ENCODE peak calls at places on chromosome 22, in six cellular contexts. R is breast epithelium, P is HCT116, O is right lobe of liver, E is transverse colon, Q is esophagus muscularis mucosa. M is an unnamed sample.

GRCh38 chr22:46574993-46575914 is 37.8 kb upstream of the CELSR1 start:
- DNase-seq in R (peak), P (peak), O (peak), E (peak), Q (no peak), M (no peak)

GRCh38 chr22:21766933-21767462 is 31.4 kb upstream of the YPEL1 start:
- DNase-seq in R (no peak), P (no peak), O (no peak), E (peak), Q (no peak), M (no peak)

GRCh38 chr22:50581950-50582561 is 593 bp downstream of the CHKB start:
- DNase-seq in R (no peak), P (no peak), O (no peak), E (peak), Q (no peak), M (no peak)

GRCh38 chr22:30866811-30867271 is 101.7 kb downstream of the MORC2 start:
- DNase-seq in R (no peak), P (no peak), O (peak), E (no peak), Q (no peak), M (no peak)

GRCh38 chr22:50713008-50713385 is 25.0 kb upstream of the ACR start:
- DNase-seq in R (no peak), P (no peak), O (peak), E (no peak), Q (no peak), M (no peak)

GRCh38 chr22:30370681-30371080 is 13.9 kb downstream of the CCDC157 start:
- DNase-seq in R (no peak), P (no peak), O (no peak), E (no peak), Q (no peak), M (no peak)

GRCh38 chr22:45538284-45538683 is 35.6 kb downstream of the FBLN1 start:
- DNase-seq in R (peak), P (no peak), O (no peak), E (no peak), Q (no peak), M (no peak)

GRCh38 chr22:43004362-43005035 is 10.4 kb downstream of the PACSIN2 start:
- DNase-seq in R (no peak), P (no peak), O (no peak), E (peak), Q (no peak), M (no peak)

GRCh38 chr22:18085188-18085587 is 7.4 kb downstream of the PEX26 start:
- DNase-seq in R (no peak), P (no peak), O (peak), E (peak), Q (no peak), M (no peak)

GRCh38 chr22:21714784-21715183 is 20.8 kb downstream of the YPEL1 start:
- DNase-seq in R (no peak), P (no peak), O (no peak), E (no peak), Q (no peak), M (no peak)

GRCh38 chr22:20427104-20427944 is 10.3 kb downstream of the SCARF2 start:
- DNase-seq in R (no peak), P (no peak), O (no peak), E (no peak), Q (no peak), M (no peak)

GRCh38 chr22:39392341-39392948 is 7.1 kb upstream of the TAB1 start:
- DNase-seq in R (no peak), P (no peak), O (no peak), E (no peak), Q (no peak), M (no peak)

GRCh38 chr22:20641919-20642579 is 131.9 kb upstream of the SERPIND1 start:
- DNase-seq in R (no peak), P (no peak), O (no peak), E (no peak), Q (no peak), M (no peak)

GRCh38 chr22:45248832-45249561 is 8.3 kb upstream of the KIAA0930 start:
- DNase-seq in R (no peak), P (no peak), O (peak), E (no peak), Q (no peak), M (no peak)

GRCh38 chr22:45072322-45072903 is 62.6 kb upstream of the PHF21B start:
- DNase-seq in R (no peak), P (peak), O (no peak), E (no peak), Q (no peak), M (no peak)

GRCh38 chr22:20655623-20656022 is 118.3 kb upstream of the SERPIND1 start:
- DNase-seq in R (no peak), P (no peak), O (no peak), E (no peak), Q (no peak), M (no peak)

DNA sequence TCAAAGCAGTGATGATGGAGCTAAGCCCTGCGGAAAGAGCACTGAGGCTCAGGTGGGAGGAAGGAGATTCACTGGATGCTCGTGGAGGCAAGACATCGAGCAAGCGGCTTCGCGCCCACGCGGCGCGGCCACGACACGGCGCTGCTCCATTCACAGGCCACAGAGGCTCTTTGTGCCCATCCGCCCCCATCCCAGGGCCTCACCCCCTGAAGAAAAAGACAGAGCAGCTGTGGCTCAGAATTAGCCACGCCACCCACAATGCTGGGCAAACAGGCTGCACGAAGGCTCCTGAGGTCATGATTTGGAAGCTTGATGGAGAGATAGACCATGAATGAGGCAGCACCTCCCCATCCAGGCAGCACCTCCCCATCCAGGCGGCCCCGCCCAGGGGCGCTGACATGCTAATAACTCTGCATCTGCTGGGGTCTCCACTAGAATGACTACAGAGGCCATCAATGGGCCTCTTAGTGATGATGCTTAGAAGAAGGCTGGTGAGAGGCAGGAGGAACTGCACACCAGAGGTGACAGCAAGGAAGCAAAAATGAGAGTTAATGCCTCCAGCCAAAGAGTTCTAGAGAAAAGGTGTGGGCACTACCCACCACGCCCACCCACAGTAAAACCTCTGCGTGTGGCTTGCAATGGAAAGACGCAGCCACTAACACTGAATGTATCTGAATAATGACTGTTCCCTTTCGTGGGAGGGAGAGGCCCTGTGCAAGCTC is 43.5 kb downstream of the MYH9 start:
- DNase-seq in R (no peak), P (no peak), O (no peak), E (no peak), Q (no peak), M (no peak)
- TF ChIP-seq POLR2A in R (no peak), P (no peak), O (no peak), E (no peak), Q (no peak), M (no peak)

GRCh38 chr22:36329217-36330078 is 58.3 kb downstream of the MYH9 start:
- DNase-seq in R (peak), P (peak), O (no peak), E (peak), Q (no peak), M (no peak)
- TF ChIP-seq POLR2A in R (peak), P (no peak), O (no peak), E (peak), Q (no peak), M (no peak)

GRCh38 chr22:22930571-22931556 is 43.2 kb downstream of the IGLL5 start:
- DNase-seq in R (no peak), P (no peak), O (peak), E (no peak), Q (no peak), M (no peak)

GRCh38 chr22:22930222-22930497 is 42.5 kb downstream of the IGLL5 start:
- DNase-seq in R (no peak), P (no peak), O (peak), E (no peak), Q (no peak), M (no peak)

GRCh38 chr22:22932512-22932941 is 44.9 kb downstream of the IGLL5 start:
- DNase-seq in R (no peak), P (no peak), O (peak), E (no peak), Q (no peak), M (no peak)

GRCh38 chr22:22933100-22933806 is 45.6 kb downstream of the IGLL5 start:
- DNase-seq in R (no peak), P (no peak), O (peak), E (no peak), Q (no peak), M (no peak)

GRCh38 chr22:22931557-22932270 is 44.1 kb downstream of the IGLL5 start:
- DNase-seq in R (no peak), P (no peak), O (peak), E (peak), Q (no peak), M (no peak)
- TF ChIP-seq POLR2A in R (no peak), P (no peak), O (no peak), E (no peak), Q (no peak), M (no peak)

GRCh38 chr22:27512283-27512761 is 289.2 kb downstream of the MN1 start:
- DNase-seq in R (peak), P (no peak), O (no peak), E (peak), Q (no peak), M (peak)
- TF ChIP-seq POLR2A in R (no peak), P (no peak), O (no peak), E (no peak), Q (no peak), M (no peak)

GRCh38 chr22:23281406-23282088 is 101.2 kb downstream of the BCR start:
- DNase-seq in R (peak), P (peak), O (peak), E (peak), Q (peak), M (peak)
- TF ChIP-seq POLR2A in R (no peak), P (no peak), O (no peak), E (no peak), Q (no peak), M (no peak)

DNA sequence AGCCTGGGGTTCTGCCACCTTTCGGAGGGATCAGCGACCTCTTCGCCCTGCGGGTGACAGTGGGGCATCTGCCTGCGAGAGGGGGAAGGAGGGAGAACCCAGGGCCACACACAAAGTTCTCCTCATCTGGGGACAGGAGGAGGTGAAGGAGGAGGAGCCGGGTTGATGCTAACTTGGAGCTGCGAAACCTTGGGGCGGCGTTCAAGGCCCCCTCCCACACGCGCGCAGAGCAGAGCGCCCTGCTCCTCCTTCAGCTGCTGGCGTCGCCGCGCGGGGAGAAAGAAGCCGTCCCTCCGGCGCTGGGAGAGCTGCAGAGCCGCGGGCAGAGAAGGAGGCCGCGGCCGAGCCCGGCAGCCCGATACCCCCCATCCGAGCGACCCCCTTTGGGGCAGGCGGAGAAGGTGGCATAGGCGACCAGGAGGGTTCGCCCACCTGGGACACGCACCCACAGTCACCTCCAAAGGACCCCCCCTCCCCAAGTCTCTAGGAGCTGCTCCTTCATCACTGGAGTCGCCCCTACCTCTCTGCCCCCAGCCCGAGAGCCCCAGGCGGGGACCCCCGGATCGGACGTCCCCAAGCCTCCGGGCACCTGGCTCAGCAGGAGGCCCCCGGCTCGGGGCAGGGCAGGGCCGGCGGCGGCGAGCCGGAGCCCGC is at the start of gene RASD2:
- DNase-seq in R (peak), P (no peak), O (no peak), E (peak), Q (no peak), M (no peak)
- TF ChIP-seq POLR2A in R (no peak), P (no peak), O (no peak), E (peak), Q (no peak), M (no peak)